ENCODE peak calls at places on chromosome 4, in ten cellular contexts. F, L, I, X, U, W, P, E, B and S are unnamed samples.

GRCh38 chr4:123699823-123700822 is 303.5 kb downstream of the SPRY1 start:
- DNase-seq in X (no peak), W (no peak), I (no peak), B (no peak), L (peak; percentile 47), P (no peak), E (no peak), F (peak; percentile 82), U (no peak), S (no peak)

GRCh38 chr4:113452868-113453620 is 308.5 kb downstream of the CAMK2D start:
- DNase-seq in W (no peak), I (no peak), U (no peak), X (no peak), F (no peak), P (no peak), L (peak; percentile 93), E (no peak), B (no peak), S (peak; percentile 8)

GRCh38 chr4:1195109-1195671 is 22.8 kb upstream of the SPON2 start:
- DNase-seq in X (no peak), W (no peak), U (no peak), F (no peak), E (no peak), B (no peak), I (no peak), P (no peak), L (no peak), S (no peak)

GRCh38 chr4:26490111-26490979 is at the start of gene CCKAR:
- DNase-seq in W (no peak), B (no peak), L (no peak), U (no peak), E (no peak), P (no peak), X (no peak), I (no peak), F (no peak), S (no peak)

GRCh38 chr4:153205757-153206156 is 1.5 kb downstream of the TRIM2 start:
- DNase-seq in I (no peak), F (no peak), U (no peak), B (no peak), L (peak; percentile 99), E (no peak), P (peak; percentile 46), W (no peak), X (no peak), S (no peak)

GRCh38 chr4:26083987-26084386 is 170.0 kb downstream of the SMIM20 start:
- DNase-seq in I (peak; percentile 35), P (peak; percentile 18), X (no peak), B (no peak), W (no peak), L (peak; percentile 34), E (no peak), F (peak; percentile 87), U (no peak), S (no peak)

GRCh38 chr4:38318737-38319455 is 345.1 kb upstream of the KLF3 start:
- DNase-seq in F (peak; percentile 85), B (no peak), U (peak; percentile 26), W (peak; percentile 46), L (peak; percentile 98), P (peak; percentile 84), E (peak; percentile 60), X (peak; percentile 71), I (peak; percentile 90), S (peak; percentile 79)

GRCh38 chr4:174674305-174674840 is 152.1 kb upstream of the HPGD start:
- DNase-seq in U (no peak), L (no peak), X (no peak), W (no peak), P (no peak), B (no peak), E (no peak), I (no peak), F (no peak), S (no peak)

GRCh38 chr4:122412547-122412946 is 33.7 kb downstream of the ADAD1 start:
- DNase-seq in P (no peak), I (no peak), L (no peak), B (no peak), W (no peak), E (no peak), X (no peak), U (no peak), F (no peak), S (no peak)